ENCODE peak calls at places on chromosomes 13 and 19, in five cellular contexts. One of them, this sample, is unnamed.

GRCh38 chr19:48085904-48086864 is 24.4 kb downstream of the PLA2G4C start:
- DNase-seq in activated CD8-positive, alpha-beta memory T cell treated with anti-CD3 and anti-CD28 coated beads for 1 hour: no peak
- DNase-seq in EL: no peak
- DNase-seq in activated T-cell treated with anti-CD3 and anti-CD28 coated beads for 4 hours: no peak
- DNase-seq in ovary: no peak
- DNase-seq in this sample: no peak

GRCh38 chr13:96141032-96141431 is 51.1 kb downstream of the HS6ST3 start:
- DNase-seq in activated CD8-positive, alpha-beta memory T cell treated with anti-CD3 and anti-CD28 coated beads for 1 hour: no peak
- DNase-seq in EL: peak
- DNase-seq in activated T-cell treated with anti-CD3 and anti-CD28 coated beads for 4 hours: no peak
- DNase-seq in ovary: no peak
- DNase-seq in this sample: peak

GRCh38 chr13:102395174-102395573 is 6.7 kb downstream of the FGF14 start:
- DNase-seq in activated CD8-positive, alpha-beta memory T cell treated with anti-CD3 and anti-CD28 coated beads for 1 hour: no peak
- DNase-seq in EL: no peak
- DNase-seq in activated T-cell treated with anti-CD3 and anti-CD28 coated beads for 4 hours: no peak
- DNase-seq in ovary: no peak
- DNase-seq in this sample: no peak

GRCh38 chr13:112722433-112723250 is 32.8 kb downstream of the ATP11A start:
- DNase-seq in activated CD8-positive, alpha-beta memory T cell treated with anti-CD3 and anti-CD28 coated beads for 1 hour: no peak
- DNase-seq in EL: peak
- DNase-seq in activated T-cell treated with anti-CD3 and anti-CD28 coated beads for 4 hours: no peak
- DNase-seq in ovary: peak
- DNase-seq in this sample: peak

GRCh38 chr13:50990050-50990449 is 80.5 kb downstream of the RNASEH2B start:
- DNase-seq in activated CD8-positive, alpha-beta memory T cell treated with anti-CD3 and anti-CD28 coated beads for 1 hour: no peak
- DNase-seq in EL: no peak
- DNase-seq in activated T-cell treated with anti-CD3 and anti-CD28 coated beads for 4 hours: no peak
- DNase-seq in ovary: no peak
- DNase-seq in this sample: no peak

GRCh38 chr13:32318072-32318471 is 2.8 kb downstream of the BRCA2 start:
- DNase-seq in activated CD8-positive, alpha-beta memory T cell treated with anti-CD3 and anti-CD28 coated beads for 1 hour: no peak
- DNase-seq in EL: peak
- DNase-seq in activated T-cell treated with anti-CD3 and anti-CD28 coated beads for 4 hours: no peak
- DNase-seq in ovary: no peak
- DNase-seq in this sample: no peak

GRCh38 chr13:23867027-23867491 is 22.1 kb downstream of the MIPEP start:
- DNase-seq in activated CD8-positive, alpha-beta memory T cell treated with anti-CD3 and anti-CD28 coated beads for 1 hour: no peak
- DNase-seq in EL: peak
- DNase-seq in activated T-cell treated with anti-CD3 and anti-CD28 coated beads for 4 hours: no peak
- DNase-seq in ovary: no peak
- DNase-seq in this sample: no peak

GRCh38 chr13:67231481-67231940 is 1.4 kb upstream of the PCDH9 start:
- DNase-seq in activated CD8-positive, alpha-beta memory T cell treated with anti-CD3 and anti-CD28 coated beads for 1 hour: no peak
- DNase-seq in EL: no peak
- DNase-seq in activated T-cell treated with anti-CD3 and anti-CD28 coated beads for 4 hours: no peak
- DNase-seq in ovary: no peak
- DNase-seq in this sample: no peak

GRCh38 chr13:40275636-40276035 is 390.8 kb downstream of the FOXO1 start:
- DNase-seq in activated CD8-positive, alpha-beta memory T cell treated with anti-CD3 and anti-CD28 coated beads for 1 hour: no peak
- DNase-seq in EL: peak
- DNase-seq in activated T-cell treated with anti-CD3 and anti-CD28 coated beads for 4 hours: no peak
- DNase-seq in ovary: no peak
- DNase-seq in this sample: no peak

GRCh38 chr13:27172495-27172842 is 858 bp upstream of the USP12 start:
- DNase-seq in activated CD8-positive, alpha-beta memory T cell treated with anti-CD3 and anti-CD28 coated beads for 1 hour: no peak
- DNase-seq in EL: peak
- DNase-seq in activated T-cell treated with anti-CD3 and anti-CD28 coated beads for 4 hours: no peak
- DNase-seq in ovary: no peak
- DNase-seq in this sample: peak

GRCh38 chr19:55766466-55766865 is 2.5 kb upstream of the RFPL4AL1 start:
- DNase-seq in activated CD8-positive, alpha-beta memory T cell treated with anti-CD3 and anti-CD28 coated beads for 1 hour: no peak
- DNase-seq in EL: no peak
- DNase-seq in activated T-cell treated with anti-CD3 and anti-CD28 coated beads for 4 hours: no peak
- DNase-seq in ovary: no peak
- DNase-seq in this sample: no peak

GRCh38 chr13:84609716-84610115 is 727.4 kb upstream of the SLITRK1 start:
- DNase-seq in activated CD8-positive, alpha-beta memory T cell treated with anti-CD3 and anti-CD28 coated beads for 1 hour: no peak
- DNase-seq in EL: peak
- DNase-seq in activated T-cell treated with anti-CD3 and anti-CD28 coated beads for 4 hours: no peak
- DNase-seq in ovary: no peak
- DNase-seq in this sample: no peak

This sample was measured in small intestine.